ENCODE peak calls at places on chromosomes 1 and 21, in five cellular contexts. One of them, this sample, is unnamed.

GRCh38 chr1:245054105-245054831 is 100.5 kb upstream of the KIF26B start:
- DNase-seq in transverse colon: no peak
- DNase-seq in effector memory CD4-positive, alpha-beta T cell: no peak
- DNase-seq in heart right ventricle: no peak
- DNase-seq in AG04450: no peak
- DNase-seq in this sample: no peak

GRCh38 chr1:5333326-5333725 is 658.9 kb downstream of the NPHP4 start:
- DNase-seq in heart right ventricle: no peak
- DNase-seq in effector memory CD4-positive, alpha-beta T cell: no peak
- DNase-seq in AG04450: no peak
- DNase-seq in transverse colon: no peak
- DNase-seq in this sample: no peak

GRCh38 chr1:87805661-87806376 is 477.1 kb downstream of the LMO4 start:
- DNase-seq in heart right ventricle: no peak
- DNase-seq in AG04450: peak; percentile 50
- DNase-seq in transverse colon: no peak
- DNase-seq in effector memory CD4-positive, alpha-beta T cell: no peak
- DNase-seq in this sample: no peak

GRCh38 chr1:155598842-155599331 is 11.1 kb upstream of the MSTO1 start:
- DNase-seq in transverse colon: no peak
- DNase-seq in effector memory CD4-positive, alpha-beta T cell: no peak
- DNase-seq in heart right ventricle: no peak
- DNase-seq in AG04450: no peak
- DNase-seq in this sample: peak; percentile 60

GRCh38 chr1:113610372-113610771 is 148.9 kb downstream of the PHTF1 start:
- DNase-seq in heart right ventricle: no peak
- DNase-seq in AG04450: no peak
- DNase-seq in transverse colon: no peak
- DNase-seq in effector memory CD4-positive, alpha-beta T cell: no peak
- DNase-seq in this sample: no peak

GRCh38 chr1:204493882-204494280 is 724 bp downstream of the PIK3C2B start:
- DNase-seq in effector memory CD4-positive, alpha-beta T cell: peak; percentile 40
- DNase-seq in heart right ventricle: peak; percentile 57
- DNase-seq in transverse colon: peak; percentile 89
- DNase-seq in AG04450: no peak
- DNase-seq in this sample: peak; percentile 70

GRCh38 chr1:215132156-215132555 is 49.6 kb downstream of the KCNK2 start:
- DNase-seq in effector memory CD4-positive, alpha-beta T cell: no peak
- DNase-seq in AG04450: no peak
- DNase-seq in transverse colon: no peak
- DNase-seq in heart right ventricle: no peak
- DNase-seq in this sample: no peak

GRCh38 chr1:208036918-208037567 is 126.1 kb upstream of the CD34 start:
- DNase-seq in AG04450: no peak
- DNase-seq in transverse colon: no peak
- DNase-seq in effector memory CD4-positive, alpha-beta T cell: no peak
- DNase-seq in heart right ventricle: no peak
- DNase-seq in this sample: no peak

GRCh38 chr1:154410185-154410827 is 5.2 kb downstream of the IL6R start:
- DNase-seq in AG04450: no peak
- DNase-seq in heart right ventricle: no peak
- DNase-seq in transverse colon: no peak
- DNase-seq in effector memory CD4-positive, alpha-beta T cell: peak; percentile 41
- DNase-seq in this sample: no peak

GRCh38 chr1:42316292-42316691 is 18.7 kb downstream of the FOXJ3 start:
- DNase-seq in heart right ventricle: no peak
- DNase-seq in transverse colon: no peak
- DNase-seq in effector memory CD4-positive, alpha-beta T cell: no peak
- DNase-seq in AG04450: no peak
- DNase-seq in this sample: no peak
- H3K27ac ChIP-seq in heart right ventricle: no peak overlapping the region
- H3K27ac ChIP-seq in transverse colon: no peak overlapping the region
- H3K27ac ChIP-seq in effector memory CD4-positive, alpha-beta T cell: no peak overlapping the region
- H3K27ac ChIP-seq in AG04450: no peak overlapping the region
- H3K27ac ChIP-seq in this sample: no peak overlapping the region

GRCh38 chr21:41766883-41767605 is at the start of gene RIPK4:
- DNase-seq in AG04450: no peak
- DNase-seq in effector memory CD4-positive, alpha-beta T cell: peak; percentile 23
- DNase-seq in heart right ventricle: no peak
- DNase-seq in transverse colon: peak; percentile 89
- DNase-seq in this sample: no peak
- H3K27ac ChIP-seq in AG04450: no peak within 1 kb of the TSS
- H3K27ac ChIP-seq in effector memory CD4-positive, alpha-beta T cell: no peak within 1 kb of the TSS
- H3K27ac ChIP-seq in heart right ventricle: no peak within 1 kb of the TSS
- H3K27ac ChIP-seq in transverse colon: peak within 1 kb of the TSS; percentile 70
- H3K27ac ChIP-seq in this sample: no peak within 1 kb of the TSS

GRCh38 chr1:40788561-40789341 is 5.2 kb downstream of the KCNQ4 start:
- DNase-seq in heart right ventricle: no peak
- DNase-seq in transverse colon: no peak
- DNase-seq in effector memory CD4-positive, alpha-beta T cell: no peak
- DNase-seq in AG04450: no peak
- DNase-seq in this sample: no peak

GRCh38 chr1:40789675-40790430 is 6.3 kb downstream of the KCNQ4 start:
- DNase-seq in AG04450: no peak
- DNase-seq in effector memory CD4-positive, alpha-beta T cell: no peak
- DNase-seq in heart right ventricle: no peak
- DNase-seq in transverse colon: no peak
- DNase-seq in this sample: no peak

GRCh38 chr1:40786995-40787705 is 3.6 kb downstream of the KCNQ4 start:
- DNase-seq in heart right ventricle: no peak
- DNase-seq in transverse colon: no peak
- DNase-seq in AG04450: no peak
- DNase-seq in effector memory CD4-positive, alpha-beta T cell: no peak
- DNase-seq in this sample: no peak

GRCh38 chr1:40787733-40788560 is 4.4 kb downstream of the KCNQ4 start:
- DNase-seq in effector memory CD4-positive, alpha-beta T cell: no peak
- DNase-seq in heart right ventricle: no peak
- DNase-seq in transverse colon: no peak
- DNase-seq in AG04450: no peak
- DNase-seq in this sample: no peak

DNA sequence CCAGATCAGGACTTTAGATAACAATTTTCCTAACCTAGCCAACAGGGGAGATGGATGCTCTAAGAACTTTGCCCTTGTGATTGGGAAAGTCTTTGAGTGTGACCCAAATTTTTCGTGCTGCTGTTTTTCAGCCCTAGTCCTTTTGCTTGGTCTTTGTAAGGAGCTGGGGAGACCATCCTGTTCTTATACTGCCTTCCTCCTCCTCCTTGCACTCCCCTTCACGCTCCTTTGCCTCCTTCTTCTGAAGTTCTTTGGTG is 5.7 kb downstream of the KCNQ4 start:
- DNase-seq in effector memory CD4-positive, alpha-beta T cell: no peak
- DNase-seq in heart right ventricle: no peak
- DNase-seq in AG04450: no peak
- DNase-seq in transverse colon: no peak
- DNase-seq in this sample: no peak
- H3K27ac ChIP-seq in effector memory CD4-positive, alpha-beta T cell: no peak overlapping the region
- H3K27ac ChIP-seq in heart right ventricle: no peak overlapping the region
- H3K27ac ChIP-seq in AG04450: no peak overlapping the region
- H3K27ac ChIP-seq in transverse colon: peak overlapping the region; percentile 41
- H3K27ac ChIP-seq in this sample: no peak overlapping the region

DNA sequence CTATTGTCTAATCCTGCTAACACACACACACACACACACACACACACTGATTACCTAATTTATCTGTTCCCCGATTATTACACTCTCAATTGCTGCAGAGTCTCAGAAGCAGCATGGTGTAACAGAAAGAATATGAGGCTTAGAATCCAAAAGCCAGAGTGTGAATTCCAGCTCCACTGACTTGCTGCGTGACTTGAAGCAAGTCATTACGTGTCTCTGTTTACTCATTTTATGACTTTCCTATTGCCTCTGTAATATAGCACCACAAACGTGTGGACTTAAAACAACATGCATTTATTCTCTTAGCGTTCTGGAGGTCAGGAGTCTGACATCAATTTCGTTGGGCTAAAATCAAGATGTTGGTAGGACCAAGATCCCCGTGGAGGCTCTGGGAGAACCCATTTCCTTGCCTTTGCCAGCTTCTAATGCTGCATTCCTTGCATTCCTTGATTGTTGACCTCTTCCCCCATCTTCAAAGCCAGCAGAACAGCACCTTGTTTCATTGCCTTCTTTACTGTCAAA is 55.9 kb upstream of the ATP5PO start:
- DNase-seq in heart right ventricle: no peak
- DNase-seq in transverse colon: no peak
- DNase-seq in effector memory CD4-positive, alpha-beta T cell: no peak
- DNase-seq in AG04450: no peak
- DNase-seq in this sample: no peak
- H3K27ac ChIP-seq in heart right ventricle: no peak overlapping the region
- H3K27ac ChIP-seq in transverse colon: no peak overlapping the region
- H3K27ac ChIP-seq in effector memory CD4-positive, alpha-beta T cell: no peak overlapping the region
- H3K27ac ChIP-seq in AG04450: no peak overlapping the region
- H3K27ac ChIP-seq in this sample: no peak overlapping the region